ENCODE peak calls at places on chromosomes 1 and 21, in seven cellular contexts. B is sigmoid colon, A is GM13976, I is A549, J is HFF-Myc, W is uterus, O is Calu3. D is an unnamed sample.

GRCh38 chr1:33902486-33903209 is 38.8 kb downstream of the HMGB4 start:
- DNase-seq in B (no peak), A (no peak), I (no peak), J (no peak), W (no peak), O (no peak), D (no peak)

GRCh38 chr1:212229654-212230053 is 55.6 kb upstream of the PPP2R5A start:
- DNase-seq in B (no peak), A (no peak), I (no peak), J (peak), W (peak), O (no peak), D (no peak)

GRCh38 chr1:40825430-40825778 is 36.8 kb downstream of the CITED4 start:
- DNase-seq in B (no peak), A (peak), I (no peak), J (no peak), W (no peak), O (peak), D (no peak)

GRCh38 chr21:39451332-39452206 is at the start of gene SH3BGR:
- DNase-seq in B (peak), A (no peak), I (no peak), J (no peak), W (peak), O (no peak), D (no peak)

GRCh38 chr1:58773406-58773840 is 10.4 kb downstream of the JUN start:
- DNase-seq in B (peak), A (peak), I (no peak), J (no peak), W (peak), O (peak), D (no peak)

GRCh38 chr1:147641695-147642592 is 28.4 kb downstream of the ACP6 start:
- DNase-seq in B (no peak), A (peak), I (peak), J (peak), W (peak), O (peak), D (peak)

GRCh38 chr1:10865518-10866313 is 69.3 kb upstream of the CASZ1 start:
- DNase-seq in B (no peak), A (no peak), I (no peak), J (no peak), W (no peak), O (no peak), D (peak)

GRCh38 chr1:154619181-154619948 is 11.4 kb upstream of the ADAR start:
- DNase-seq in B (no peak), A (no peak), I (no peak), J (no peak), W (no peak), O (no peak), D (no peak)

GRCh38 chr1:42766723-42767509 is at the start of the genes C1orf50 and P3H1:
- DNase-seq in B (peak), A (peak), I (peak), J (peak), W (peak), O (peak), D (peak)
- TF ChIP-seq CTCF in B (no peak), A (no peak), I (no peak), J (no peak), W (peak), O (no peak), D (no peak)

GRCh38 chr1:207454046-207454964 is at the start of gene CR2:
- DNase-seq in B (peak), A (peak), I (peak), J (no peak), W (peak), O (peak), D (peak)
- TF ChIP-seq CTCF in B (peak), A (peak), I (peak), J (no peak), W (no peak), O (peak), D (no peak)

GRCh38 chr1:9700340-9700739 is 48.8 kb downstream of the PIK3CD start:
- DNase-seq in B (no peak), A (no peak), I (peak), J (no peak), W (no peak), O (no peak), D (no peak)
- TF ChIP-seq CTCF in B (no peak), A (no peak), I (no peak), J (no peak), W (no peak), O (no peak), D (no peak)

GRCh38 chr1:175744833-175745232 is 1.4 kb upstream of the TNR start:
- DNase-seq in B (no peak), A (no peak), I (no peak), J (no peak), W (no peak), O (no peak), D (no peak)
- TF ChIP-seq CTCF in B (no peak), A (no peak), I (peak), J (no peak), W (no peak), O (no peak), D (peak)

GRCh38 chr1:186806477-186806876 is 22.3 kb upstream of the PLA2G4A start:
- DNase-seq in B (no peak), A (no peak), I (peak), J (peak), W (no peak), O (peak), D (peak)
- TF ChIP-seq CTCF in B (no peak), A (no peak), I (peak), J (peak), W (no peak), O (peak), D (peak)

DNA sequence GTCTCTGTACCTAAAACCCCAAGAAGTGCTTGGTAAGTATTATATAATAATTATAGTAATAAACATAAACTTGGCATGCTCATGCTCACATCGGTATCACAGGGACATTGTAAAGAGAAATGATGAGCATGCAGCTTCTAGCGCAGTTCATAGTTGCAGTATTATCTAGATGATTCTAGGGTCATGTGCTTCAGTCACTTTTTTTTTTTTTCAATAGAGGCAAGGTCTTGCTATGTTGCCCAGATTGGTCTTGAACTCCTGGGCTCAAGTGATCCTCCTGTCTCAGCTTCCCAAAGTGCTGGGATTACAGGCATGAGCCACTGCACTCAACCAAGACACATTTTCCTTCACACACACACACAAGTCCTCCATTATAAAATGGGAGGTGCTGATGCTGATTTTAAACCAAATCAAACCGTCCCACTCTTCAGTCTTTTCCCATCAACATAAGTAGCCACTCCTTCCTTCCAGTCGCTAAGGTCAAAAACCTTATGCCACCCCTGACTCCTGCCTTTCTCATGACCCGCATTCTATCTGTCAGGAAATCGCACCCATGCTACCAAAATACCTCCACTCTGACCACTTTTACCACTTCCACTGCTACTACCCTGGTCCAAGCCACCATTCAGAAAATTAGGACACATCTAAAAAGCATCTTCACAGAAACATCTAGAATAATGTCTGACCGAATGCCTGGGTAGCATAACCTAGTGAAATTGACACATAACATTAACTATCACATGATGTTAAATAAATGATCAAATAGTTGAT is 28.2 kb upstream of the IFNGR2 start:
- DNase-seq in B (no peak), A (no peak), I (no peak), J (no peak), W (no peak), O (no peak), D (no peak)
- TF ChIP-seq CTCF in B (peak), A (no peak), I (no peak), J (no peak), W (no peak), O (peak), D (peak)

GRCh38 chr1:205601209-205601608 is 30.6 kb downstream of the ELK4 start:
- DNase-seq in B (no peak), A (no peak), I (no peak), J (no peak), W (no peak), O (peak), D (no peak)

GRCh38 chr1:205598841-205599666 is 32.8 kb downstream of the ELK4 start:
- DNase-seq in B (peak), A (no peak), I (no peak), J (peak), W (peak), O (no peak), D (no peak)

GRCh38 chr1:205599667-205600042 is 32.2 kb downstream of the ELK4 start:
- DNase-seq in B (peak), A (no peak), I (no peak), J (no peak), W (no peak), O (no peak), D (no peak)

GRCh38 chr1:205602118-205602517 is 29.7 kb downstream of the ELK4 start:
- DNase-seq in B (no peak), A (no peak), I (no peak), J (no peak), W (no peak), O (no peak), D (no peak)

DNA sequence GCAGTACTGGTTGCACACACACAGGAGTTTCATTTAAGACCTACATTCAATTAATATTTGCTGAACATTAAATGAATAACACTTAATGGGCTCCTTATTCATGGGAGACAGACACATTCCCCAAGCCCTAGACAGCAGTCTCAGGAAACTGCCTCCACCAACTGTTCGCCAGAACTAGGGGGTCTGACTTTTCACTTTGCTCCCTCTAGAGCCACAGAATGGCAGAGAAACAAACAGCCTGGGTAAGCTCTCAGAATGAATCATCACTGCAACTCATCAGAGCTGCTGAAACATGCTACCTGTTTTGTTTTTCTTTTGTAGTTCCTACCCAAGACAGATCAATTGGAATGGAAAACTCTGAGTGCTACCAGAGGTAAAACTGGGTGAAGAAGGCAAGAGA is 31.7 kb downstream of the ELK4 start:
- DNase-seq in B (no peak), A (no peak), I (no peak), J (no peak), W (no peak), O (no peak), D (no peak)
- TF ChIP-seq CTCF in B (no peak), A (no peak), I (no peak), J (peak), W (no peak), O (no peak), D (no peak)

GRCh38 chr21:25503981-25504380 is 103.3 kb downstream of the MRPL39 start:
- DNase-seq in B (no peak), A (no peak), I (no peak), J (no peak), W (no peak), O (no peak), D (no peak)
- TF ChIP-seq CTCF in B (no peak), A (no peak), I (no peak), J (no peak), W (no peak), O (no peak), D (no peak)

D was measured in glutamatergic neuron.